ENCODE peak calls at places on chromosome 19, in seven cellular contexts. M is progenitor cell of endocrine pancreas; W is vagina; B is A549; J is CD4-positive, alpha-beta T cell; Q is neural progenitor cell; T is tibial artery. O is an unnamed sample.

GRCh38 chr19:46115396-46116109 is 8.9 kb downstream of the IGFL3 start:
- DNase-seq in M (no peak), W (no peak), B (peak), J (no peak), Q (no peak), T (no peak), O (no peak)

GRCh38 chr19:41161903-41162302 is 31.1 kb upstream of the CYP2S1 start:
- DNase-seq in M (no peak), W (no peak), B (no peak), J (no peak), Q (no peak), T (no peak), O (no peak)

GRCh38 chr19:3068071-3068470 is 5.8 kb upstream of the TLE5 start:
- DNase-seq in M (peak), W (no peak), B (no peak), J (no peak), Q (no peak), T (peak), O (no peak)

GRCh38 chr19:17527326-17527725 is 15.9 kb downstream of the PGLS start:
- DNase-seq in M (no peak), W (no peak), B (no peak), J (no peak), Q (no peak), T (no peak), O (no peak)

GRCh38 chr19:6740589-6741348 is 1.3 kb downstream of the TRIP10 start:
- DNase-seq in M (peak), W (no peak), B (no peak), J (no peak), Q (peak), T (peak), O (no peak)

GRCh38 chr19:38844093-38844686 is 5.6 kb downstream of the HNRNPL start:
- DNase-seq in M (no peak), W (no peak), B (no peak), J (no peak), Q (no peak), T (no peak), O (no peak)

GRCh38 chr19:58570770-58571574 is 2.2 kb downstream of the MZF1 start:
- DNase-seq in M (no peak), W (no peak), B (no peak), J (peak), Q (no peak), T (peak), O (peak)

GRCh38 chr19:19399733-19400438 is 5.6 kb upstream of the GATAD2A start:
- DNase-seq in M (no peak), W (no peak), B (no peak), J (no peak), Q (no peak), T (no peak), O (no peak)

GRCh38 chr19:28289294-28290063 is 923.5 kb downstream of the UQCRFS1 start:
- DNase-seq in M (no peak), W (no peak), B (no peak), J (no peak), Q (no peak), T (no peak), O (no peak)

GRCh38 chr19:374886-375235 is 30.3 kb upstream of the MIER2 start:
- DNase-seq in M (peak), W (no peak), B (no peak), J (no peak), Q (no peak), T (no peak), O (no peak)

GRCh38 chr19:54837542-54837941 is 12.7 kb upstream of the KIR3DL2 start:
- DNase-seq in M (no peak), W (no peak), B (no peak), J (no peak), Q (no peak), T (no peak), O (peak)

GRCh38 chr19:48481846-48482639 is 12.9 kb downstream of the CYTH2 start:
- DNase-seq in M (no peak), W (no peak), B (no peak), J (no peak), Q (no peak), T (no peak), O (no peak)

GRCh38 chr19:48474084-48474592 is 5.0 kb downstream of the CYTH2 start:
- DNase-seq in M (no peak), W (no peak), B (no peak), J (no peak), Q (no peak), T (no peak), O (no peak)

GRCh38 chr19:43620061-43621001 is 902 bp upstream of the ZNF428 start:
- DNase-seq in M (no peak), W (no peak), B (no peak), J (peak), Q (no peak), T (no peak), O (no peak)

GRCh38 chr19:23183251-23183650 is 66.4 kb downstream of the ZNF730 start:
- DNase-seq in M (no peak), W (no peak), B (no peak), J (no peak), Q (no peak), T (no peak), O (no peak)

GRCh38 chr19:44887648-44888047 is 3.4 kb upstream of the TOMM40 start:
- DNase-seq in M (no peak), W (no peak), B (no peak), J (no peak), Q (no peak), T (no peak), O (no peak)

GRCh38 chr19:57103573-57104277 is 16.1 kb upstream of the USP29 start:
- DNase-seq in M (no peak), W (no peak), B (peak), J (peak), Q (peak), T (peak), O (no peak)

GRCh38 chr19:14059093-14059480 is 2.8 kb downstream of the PALM3 start:
- DNase-seq in M (no peak), W (no peak), B (no peak), J (peak), Q (peak), T (no peak), O (no peak)

GRCh38 chr19:39406656-39407393 is at the start of gene ZFP36:
- DNase-seq in M (peak), W (no peak), B (peak), J (peak), Q (peak), T (peak), O (peak)

GRCh38 chr19:47848871-47849473 is 10.1 kb upstream of the TPRX2 start:
- DNase-seq in M (no peak), W (no peak), B (peak), J (peak), Q (peak), T (no peak), O (no peak)

GRCh38 chr19:8224394-8225145 is 15.4 kb downstream of the CERS4 start:
- DNase-seq in M (no peak), W (no peak), B (no peak), J (no peak), Q (no peak), T (no peak), O (no peak)

GRCh38 chr19:48255376-48256303 is at the start of gene CARD8:
- DNase-seq in M (peak), W (no peak), B (peak), J (peak), Q (peak), T (peak), O (peak)

GRCh38 chr19:39842693-39843435 is 3.3 kb downstream of the FBL start:
- DNase-seq in M (no peak), W (no peak), B (no peak), J (no peak), Q (no peak), T (no peak), O (no peak)

GRCh38 chr19:33263325-33264023 is 37.8 kb upstream of the SLC7A10 start:
- DNase-seq in M (no peak), W (no peak), B (no peak), J (no peak), Q (no peak), T (no peak), O (no peak)

GRCh38 chr19:46978470-46978869 is 41.2 kb upstream of the NPAS1 start:
- DNase-seq in M (no peak), W (no peak), B (no peak), J (no peak), Q (no peak), T (peak), O (no peak)

GRCh38 chr19:40954573-40954972 is 36.5 kb upstream of the CYP2B6 start:
- DNase-seq in M (no peak), W (no peak), B (no peak), J (no peak), Q (no peak), T (no peak), O (no peak)

GRCh38 chr19:18090545-18091216 is 3.9 kb upstream of the IL12RB1 start:
- DNase-seq in M (no peak), W (no peak), B (no peak), J (no peak), Q (no peak), T (no peak), O (peak)

GRCh38 chr19:3035542-3036118 is 6.5 kb upstream of the TLE2 start:
- DNase-seq in M (peak), W (no peak), B (peak), J (peak), Q (peak), T (peak), O (peak)

GRCh38 chr19:35862528-35862927 is 5.8 kb downstream of the KIRREL2 start:
- DNase-seq in M (no peak), W (no peak), B (no peak), J (no peak), Q (no peak), T (no peak), O (no peak)

GRCh38 chr19:46287585-46287984 is 9.3 kb upstream of the HIF3A start:
- DNase-seq in M (no peak), W (no peak), B (no peak), J (no peak), Q (no peak), T (no peak), O (no peak)

DNA sequence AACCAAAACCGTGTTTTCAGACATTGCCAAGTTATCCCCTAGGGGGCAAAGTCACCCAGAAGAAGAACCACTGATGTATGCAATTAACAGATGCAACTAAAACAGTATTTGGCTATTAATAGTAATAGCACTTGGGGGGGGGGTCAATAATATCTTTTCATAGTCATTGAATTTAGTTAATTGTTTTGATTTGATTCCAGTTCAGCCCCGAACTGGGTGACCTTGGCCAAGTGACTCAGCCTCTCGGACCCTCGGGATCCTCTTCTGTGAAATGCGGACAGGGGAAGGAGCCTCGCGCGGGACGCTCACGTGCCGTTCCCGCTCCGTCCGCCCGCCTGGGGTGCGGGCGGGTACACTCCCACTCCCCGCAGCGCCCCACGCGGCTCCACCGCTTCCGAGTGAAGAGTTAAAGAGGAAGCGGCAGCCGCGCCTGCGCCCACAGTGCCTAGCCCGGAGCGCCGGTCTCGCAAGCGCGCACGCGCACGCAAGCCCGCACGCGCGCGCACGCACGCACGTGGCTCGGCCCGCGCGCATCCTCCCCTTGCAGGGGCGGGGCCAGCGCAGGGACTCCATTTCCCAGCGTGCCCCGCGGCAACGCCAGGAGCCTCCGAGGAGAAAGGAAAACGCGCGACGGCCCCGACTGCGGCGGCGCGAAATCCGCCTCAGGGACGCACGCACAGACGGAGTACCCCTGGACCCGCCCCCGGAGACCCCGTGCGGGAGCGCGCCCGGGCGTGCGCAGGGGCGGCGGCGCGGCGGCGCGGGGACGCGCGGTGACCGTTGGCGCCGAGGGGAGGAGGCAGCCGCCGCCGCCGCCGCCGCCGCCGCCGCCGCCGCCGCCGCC is at the start of gene DAZAP1:
- DNase-seq in M (peak), W (no peak), B (peak), J (peak), Q (peak), T (peak), O (peak)
- TF ChIP-seq CTCF in M (peak), W (no peak), B (peak), J (peak), Q (peak), T (no peak), O (peak)

GRCh38 chr19:34276614-34277013 is 22.3 kb downstream of the GARRE1 start:
- DNase-seq in M (no peak), W (no peak), B (no peak), J (no peak), Q (no peak), T (no peak), O (no peak)

GRCh38 chr19:34274827-34275625 is 20.7 kb downstream of the GARRE1 start:
- DNase-seq in M (no peak), W (no peak), B (no peak), J (no peak), Q (no peak), T (no peak), O (no peak)

GRCh38 chr19:34277244-34277643 is 22.9 kb downstream of the GARRE1 start:
- DNase-seq in M (no peak), W (no peak), B (no peak), J (no peak), Q (no peak), T (no peak), O (no peak)

GRCh38 chr19:34274284-34274826 is 20.0 kb downstream of the GARRE1 start:
- DNase-seq in M (no peak), W (no peak), B (no peak), J (no peak), Q (no peak), T (no peak), O (no peak)

DNA sequence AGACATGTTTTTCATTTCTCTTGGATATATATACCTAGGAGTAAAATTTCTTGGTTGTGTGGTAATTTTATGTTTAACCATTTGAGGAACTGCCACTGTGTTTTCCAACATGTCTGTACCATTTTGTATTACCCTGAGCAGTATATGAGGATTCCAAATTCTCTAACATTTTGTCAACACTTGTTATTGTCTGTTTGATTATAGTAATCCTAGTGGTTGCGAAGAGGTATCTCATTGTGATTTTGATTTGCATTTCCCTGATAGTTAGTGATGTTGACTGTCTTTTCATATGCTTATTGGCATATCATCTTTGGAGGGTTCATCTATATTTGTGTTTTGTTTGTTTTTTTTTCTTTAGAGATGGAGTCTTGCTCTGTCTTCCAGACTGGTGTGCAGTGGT is 21.4 kb downstream of the GARRE1 start:
- DNase-seq in M (no peak), W (no peak), B (no peak), J (no peak), Q (no peak), T (no peak), O (no peak)
- TF ChIP-seq CTCF in M (no peak), W (no peak), B (no peak), J (no peak), Q (no peak), T (no peak), O (no peak)

GRCh38 chr19:50415661-50416033 is 3.1 kb upstream of the SPIB start:
- DNase-seq in M (no peak), W (no peak), B (no peak), J (no peak), Q (no peak), T (no peak), O (peak)

GRCh38 chr19:50413531-50413930 is 5.2 kb upstream of the SPIB start:
- DNase-seq in M (no peak), W (no peak), B (no peak), J (no peak), Q (no peak), T (no peak), O (no peak)

GRCh38 chr19:50416034-50416814 is 2.5 kb upstream of the SPIB start:
- DNase-seq in M (no peak), W (no peak), B (no peak), J (no peak), Q (no peak), T (no peak), O (no peak)

GRCh38 chr19:50416815-50417137 is 2.0 kb upstream of the SPIB start:
- DNase-seq in M (no peak), W (no peak), B (no peak), J (no peak), Q (no peak), T (no peak), O (no peak)

GRCh38 chr19:50414850-50415660 is 3.7 kb upstream of the SPIB start:
- DNase-seq in M (peak), W (no peak), B (peak), J (peak), Q (peak), T (peak), O (peak)
- TF ChIP-seq CTCF in M (peak), W (peak), B (peak), J (peak), Q (peak), T (peak), O (peak)

GRCh38 chr19:42542791-42543190 is 14.5 kb upstream of the CEACAM1 start:
- DNase-seq in M (no peak), W (no peak), B (no peak), J (no peak), Q (no peak), T (no peak), O (no peak)
- TF ChIP-seq CTCF in M (no peak), W (no peak), B (peak), J (no peak), Q (no peak), T (no peak), O (no peak)

GRCh38 chr19:12497032-12497431 is 12.4 kb upstream of the ZNF709 start:
- DNase-seq in M (no peak), W (no peak), B (no peak), J (no peak), Q (no peak), T (no peak), O (no peak)

GRCh38 chr19:12495002-12495802 is 10.6 kb upstream of the ZNF709 start:
- DNase-seq in M (peak), W (peak), B (peak), J (peak), Q (peak), T (peak), O (peak)

GRCh38 chr19:12496480-12496879 is 11.9 kb upstream of the ZNF709 start:
- DNase-seq in M (no peak), W (no peak), B (no peak), J (no peak), Q (no peak), T (no peak), O (no peak)

GRCh38 chr19:12494260-12494860 is 9.7 kb upstream of the ZNF709 start:
- DNase-seq in M (no peak), W (no peak), B (no peak), J (no peak), Q (no peak), T (no peak), O (no peak)
- TF ChIP-seq CTCF in M (no peak), W (no peak), B (no peak), J (no peak), Q (no peak), T (no peak), O (no peak)

GRCh38 chr19:49595819-49596404 is 4.9 kb downstream of the PRR12 start:
- DNase-seq in M (no peak), W (no peak), B (no peak), J (no peak), Q (no peak), T (no peak), O (no peak)

GRCh38 chr19:49597703-49597974 is 6.7 kb downstream of the PRR12 start:
- DNase-seq in M (no peak), W (no peak), B (no peak), J (no peak), Q (no peak), T (no peak), O (no peak)

GRCh38 chr19:49596407-49596806 is 5.4 kb downstream of the PRR12 start:
- DNase-seq in M (no peak), W (no peak), B (no peak), J (no peak), Q (no peak), T (no peak), O (no peak)

GRCh38 chr19:49595006-49595818 is 4.2 kb downstream of the PRR12 start:
- DNase-seq in M (no peak), W (no peak), B (no peak), J (no peak), Q (no peak), T (no peak), O (no peak)

DNA sequence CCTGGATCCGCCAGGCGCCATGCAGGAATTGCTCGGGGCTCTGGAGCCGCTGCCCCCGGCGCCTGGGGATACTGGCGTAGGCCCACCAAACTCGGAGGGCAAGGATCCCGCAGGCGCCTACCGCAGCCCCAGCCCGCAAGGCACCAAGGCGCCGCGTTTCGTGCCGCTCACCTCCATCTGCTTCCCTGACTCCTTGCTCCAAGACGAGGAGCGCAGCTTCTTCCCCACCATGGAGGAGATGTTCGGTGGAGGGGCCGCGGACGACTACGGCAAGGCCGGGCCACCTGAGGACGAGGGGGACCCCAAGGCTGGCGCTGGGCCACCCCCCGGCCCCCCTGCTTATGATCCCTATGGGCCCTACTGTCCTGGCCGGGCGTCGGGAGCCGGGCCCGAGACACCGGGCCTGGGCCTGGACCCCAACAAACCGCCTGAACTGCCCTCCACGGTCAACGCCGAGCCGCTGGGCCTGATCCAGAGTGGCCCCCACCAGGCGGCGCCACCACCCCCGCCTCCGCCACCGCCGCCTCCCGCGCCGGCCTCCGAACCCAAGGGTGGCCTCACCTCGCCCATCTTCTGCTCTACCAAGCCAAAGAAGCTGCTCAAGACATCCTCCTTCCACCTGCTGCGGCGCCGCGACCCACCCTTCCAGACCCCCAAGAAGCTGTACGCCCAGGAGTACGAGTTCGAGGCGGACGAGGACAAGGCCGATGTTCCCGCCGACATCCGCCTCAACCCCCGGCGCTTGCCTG is 6.1 kb downstream of the PRR12 start:
- DNase-seq in M (no peak), W (no peak), B (no peak), J (no peak), Q (no peak), T (no peak), O (no peak)
- TF ChIP-seq CTCF in M (no peak), W (no peak), B (no peak), J (no peak), Q (no peak), T (no peak), O (no peak)

DNA sequence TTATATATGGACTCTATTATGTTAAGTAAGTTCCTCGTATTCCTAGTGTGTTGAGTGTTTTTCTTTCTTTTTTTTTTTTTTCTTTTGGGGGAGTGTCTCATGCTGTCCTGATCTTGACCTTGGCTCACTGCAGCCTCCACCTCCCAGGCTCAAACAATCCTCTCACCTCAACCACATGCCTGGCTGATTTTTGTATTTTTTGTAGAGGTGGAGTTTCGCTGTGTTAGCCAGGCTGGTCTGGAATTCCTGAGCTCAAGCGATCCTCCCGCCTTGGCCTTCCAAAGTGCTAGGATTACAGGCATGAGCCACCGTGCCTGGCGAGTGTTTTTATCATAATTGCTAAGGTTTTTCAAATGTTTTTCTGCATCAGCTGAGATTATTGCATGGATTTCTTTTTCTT is 10.7 kb upstream of the ZNF480 start:
- DNase-seq in M (no peak), W (no peak), B (no peak), J (no peak), Q (no peak), T (no peak), O (no peak)
- TF ChIP-seq CTCF in M (no peak), W (no peak), B (no peak), J (no peak), Q (no peak), T (no peak), O (no peak)

GRCh38 chr19:16444273-16444597 is 27.5 kb downstream of the EPS15L1 start:
- DNase-seq in M (no peak), W (no peak), B (no peak), J (no peak), Q (no peak), T (no peak), O (no peak)
- TF ChIP-seq CTCF in M (no peak), W (no peak), B (no peak), J (no peak), Q (no peak), T (no peak), O (no peak)